ENCODE peak calls at places on chromosome 15, in four cellular contexts. Q is activated naive CD8-positive, alpha-beta T cell treated with anti-CD3 and anti-CD28 coated beads, Interleukin-2, amount 50 U/mL, for 24 hours; P is activated B cell treated with CpG ODN at 0.5 μM for 24 hours; Z is omental fat pad. V is an unnamed sample.

GRCh38 chr15:70354260-70354894 is 256.7 kb upstream of the TLE3 start:
- ATAC-seq in Q (no peak), Z (no peak), P (no peak), V (no peak)

GRCh38 chr15:42401544-42402478 is 42.5 kb downstream of the CAPN3 start:
- ATAC-seq in P (peak), Q (peak), Z (no peak), V (no peak)

GRCh38 chr15:78914027-78914764 is 30.6 kb downstream of the CTSH start:
- ATAC-seq in Z (peak), P (no peak), Q (no peak), V (no peak)

GRCh38 chr15:58401991-58402649 is 29.7 kb upstream of the LIPC start:
- ATAC-seq in Q (no peak), Z (no peak), P (no peak), V (no peak)

GRCh38 chr15:67606742-67607141 is 64.2 kb downstream of the MAP2K5 start:
- ATAC-seq in Z (no peak), Q (no peak), P (no peak), V (no peak)

GRCh38 chr15:69131362-69132215 is 28.8 kb upstream of the GLCE start:
- ATAC-seq in P (no peak), Q (no peak), Z (no peak), V (peak)

GRCh38 chr15:101357333-101357732 is 62.3 kb upstream of the SNRPA1 start:
- ATAC-seq in Q (no peak), P (no peak), Z (no peak), V (no peak)

GRCh38 chr15:74212494-74212893 is 9.9 kb upstream of the STRA6 start:
- ATAC-seq in Q (no peak), P (no peak), Z (no peak), V (no peak)

GRCh38 chr15:29533667-29534066 is 264.0 kb upstream of the NSMCE3 start:
- ATAC-seq in Z (peak), Q (no peak), P (no peak), V (no peak)

GRCh38 chr15:63044645-63045437 is 2.3 kb downstream of the TPM1 start:
- ATAC-seq in P (no peak), Q (no peak), Z (no peak), V (no peak)

GRCh38 chr15:52360229-52361203 is 64.9 kb upstream of the MYO5C start:
- ATAC-seq in Q (no peak), P (no peak), Z (no peak), V (no peak)

GRCh38 chr15:85725564-85725963 is 69.2 kb downstream of the KLHL25 start:
- ATAC-seq in Q (peak), P (no peak), Z (peak), V (no peak)

GRCh38 chr15:94282269-94283250 is 51.2 kb downstream of the MCTP2 start:
- ATAC-seq in P (no peak), Z (no peak), Q (no peak), V (no peak)

V was measured in stimulated activated memory B cell treated with anti-CD40 and anti-IgM and Interleukin-4, amounts not matched to agents 10 μg/mL and 1 μg/mL and 100 μg/mL, for 72 hours.